ENCODE peak calls at places on chromosomes 6 and 20, in six cellular contexts. N is fibroblast of lung, E is H9, P is IMR-90, U is A549, J is PC-3. S is an unnamed sample. For H3K4me1, the result is how much of the 10 kb centered on the place peaks cover.

GRCh38 chr20:62142252-62143117 is 709 bp downstream of the PSMA7 start:
- DNase-seq in E (no peak), P (no peak), J (no peak), N (no peak), U (no peak), S (peak)

GRCh38 chr20:53839423-53840176 is 230.8 kb downstream of the BCAS1 start:
- DNase-seq in N (no peak), U (no peak), J (peak), P (no peak), E (no peak), S (no peak)

GRCh38 chr6:135182993-135183531 is 2.0 kb downstream of the MYB start:
- DNase-seq in P (no peak), N (no peak), U (no peak), J (peak), E (peak), S (peak)

GRCh38 chr6:80022803-80023202 is 18.4 kb downstream of the TTK start:
- DNase-seq in J (no peak), N (peak), U (no peak), E (no peak), P (peak), S (peak)

GRCh38 chr6:218153-219018 is 73.9 kb upstream of the DUSP22 start:
- DNase-seq in P (no peak), U (no peak), E (no peak), J (no peak), N (no peak), S (peak)

GRCh38 chr6:122289721-122290501 is 109.5 kb upstream of the HSF2 start:
- DNase-seq in U (peak), E (no peak), J (peak), N (peak), P (peak), S (no peak)

GRCh38 chr6:98470821-98471220 is 363.6 kb upstream of the POU3F2 start:
- DNase-seq in U (no peak), E (no peak), N (no peak), J (no peak), P (no peak), S (no peak)

GRCh38 chr20:59566631-59567524 is 37.5 kb upstream of the PHACTR3 start:
- DNase-seq in N (no peak), E (no peak), U (no peak), P (no peak), J (no peak), S (peak)

GRCh38 chr6:45757443-45758121 is 258.1 kb downstream of the CLIC5 start:
- DNase-seq in J (no peak), P (no peak), U (no peak), N (no peak), E (no peak), S (no peak)

GRCh38 chr6:155079985-155080452 is 84.9 kb downstream of the TIAM2 start:
- DNase-seq in J (no peak), E (no peak), N (no peak), P (no peak), U (no peak), S (no peak)
- H3K4me2 ChIP-seq in J (no peak), E (no peak), N (no peak), P (no peak), U (no peak), S (no peak)

DNA sequence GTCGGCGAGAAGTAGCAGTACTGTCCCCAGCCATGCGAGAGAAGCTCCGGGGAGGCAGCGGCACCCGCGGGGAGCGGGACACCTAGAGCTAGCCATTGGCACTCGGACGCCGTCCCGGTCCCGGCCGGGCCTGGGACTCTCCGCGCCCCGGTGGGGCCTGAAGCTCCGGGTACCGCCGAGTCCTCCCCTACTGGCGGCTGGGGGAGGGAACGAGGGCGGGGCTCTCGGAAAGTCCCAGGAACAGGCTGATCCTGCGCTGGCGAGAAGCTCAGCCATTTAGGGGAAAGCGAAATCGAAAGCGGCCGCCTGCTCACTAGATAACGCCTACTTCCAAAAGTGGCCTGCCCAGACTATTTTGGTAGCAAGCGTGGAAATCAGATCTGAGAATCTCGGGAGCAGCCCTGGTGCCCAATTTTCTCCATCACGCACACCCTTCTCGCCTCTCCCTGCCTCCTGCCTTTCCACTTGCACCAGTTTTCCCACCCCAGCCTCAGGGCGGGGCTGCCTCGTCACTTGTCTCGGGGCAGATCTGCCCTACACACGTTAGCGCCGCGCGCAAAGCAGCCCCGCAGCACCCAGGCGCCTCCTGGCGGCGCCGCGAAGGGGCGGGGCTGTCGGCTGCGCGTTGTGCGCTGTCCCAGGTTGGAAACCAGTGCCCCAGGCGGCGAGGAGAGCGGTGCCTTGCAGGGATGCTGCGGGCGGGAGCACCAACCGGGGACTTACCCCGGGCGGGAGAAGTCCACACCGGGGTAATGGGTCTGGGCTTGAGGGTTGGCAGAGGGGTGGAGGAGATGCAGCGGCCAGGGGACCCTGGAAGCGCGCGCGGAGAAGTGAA is at the start of the genes PSMB9 and TAP1:
- DNase-seq in E (peak), U (peak), J (peak), N (peak), P (peak), S (peak)
- H3K4me1 ChIP-seq in E (under half), U (under half), J (under half), N (under half), P (under half), S (under half)

GRCh38 chr6:5318617-5319016 is 57.3 kb downstream of the FARS2 start:
- DNase-seq in J (no peak), N (no peak), E (no peak), P (no peak), U (no peak), S (no peak)

GRCh38 chr6:5316946-5317345 is 55.6 kb downstream of the FARS2 start:
- DNase-seq in N (no peak), U (no peak), P (no peak), E (no peak), J (no peak), S (no peak)

GRCh38 chr6:5314191-5314865 is 53.0 kb downstream of the FARS2 start:
- DNase-seq in P (no peak), J (no peak), U (no peak), N (no peak), E (no peak), S (no peak)

GRCh38 chr6:5315883-5316282 is 54.6 kb downstream of the FARS2 start:
- DNase-seq in E (no peak), N (no peak), J (no peak), P (peak), U (no peak), S (no peak)
- H3K4me2 ChIP-seq in E (no peak), N (no peak), J (no peak), P (peak), U (no peak), S (peak)

DNA sequence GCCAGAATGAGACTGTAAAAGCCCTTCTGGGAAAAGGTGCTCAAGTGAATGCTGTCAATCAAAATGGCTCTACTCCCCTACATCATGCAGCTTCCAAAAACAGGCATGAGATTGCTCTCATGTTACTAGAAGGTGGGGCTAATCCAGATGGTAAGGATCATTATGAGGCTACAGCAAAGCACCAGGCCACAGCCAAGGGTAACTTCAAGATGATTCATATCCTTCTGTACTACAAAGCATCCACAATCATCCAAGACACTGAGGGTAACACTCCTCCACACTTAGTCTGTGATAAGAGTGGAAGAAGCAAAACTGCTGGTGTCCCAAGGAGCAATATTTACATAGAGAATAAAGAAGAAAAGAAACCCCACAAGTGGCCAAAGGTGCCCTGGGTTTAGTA is 17.3 kb downstream of the ADNP start:
- DNase-seq in N (peak), U (no peak), J (peak), P (peak), E (no peak), S (peak)
- H3K4me1 ChIP-seq in N (under half), U (under half), J (under half), P (under half), E (under half), S (half or more)